ENCODE peak calls at places on chromosomes 1 and 21, in six cellular contexts. N is H1, E is K562, R is IMR-90, K is SK-N-SH, Q is GM12878. S is an unnamed sample. For H3K4me1, the result is how much of the 10 kb centered on the place peaks cover.

GRCh38 chr1:86202552-86203340 is 46.2 kb upstream of the COL24A1 start:
- DNase-seq in N (no peak), E (no peak), R (no peak), K (no peak), Q (no peak), S (no peak)

GRCh38 chr21:28550057-28550825 is 442.4 kb downstream of the LTN1 start:
- DNase-seq in N (no peak), E (no peak), R (peak), K (no peak), Q (no peak), S (no peak)

GRCh38 chr1:151056574-151056973 is 2.8 kb downstream of the CDC42SE1 start:
- DNase-seq in N (no peak), E (no peak), R (no peak), K (no peak), Q (no peak), S (no peak)

GRCh38 chr21:43879348-43880110 is 14.5 kb downstream of the AGPAT3 start:
- DNase-seq in N (no peak), E (no peak), R (no peak), K (no peak), Q (no peak), S (no peak)

GRCh38 chr1:227891955-227892871 is 55.5 kb downstream of the WNT9A start:
- DNase-seq in N (no peak), E (no peak), R (no peak), K (peak), Q (no peak), S (no peak)

GRCh38 chr1:235024045-235024439 is 104.6 kb downstream of the TOMM20 start:
- DNase-seq in N (no peak), E (no peak), R (no peak), K (no peak), Q (no peak), S (peak)

GRCh38 chr1:95013948-95014574 is 58.7 kb downstream of the ALG14 start:
- DNase-seq in N (no peak), E (no peak), R (no peak), K (no peak), Q (no peak), S (peak)

GRCh38 chr21:30349572-30349971 is 1.2 kb upstream of the KRTAP23-1 start:
- DNase-seq in N (no peak), E (no peak), R (no peak), K (no peak), Q (no peak), S (no peak)

GRCh38 chr1:157135070-157135469 is 3.1 kb downstream of the ETV3 start:
- DNase-seq in N (no peak), E (no peak), R (no peak), K (no peak), Q (no peak), S (no peak)

GRCh38 chr1:115669002-115669673 is 27.4 kb downstream of the VANGL1 start:
- DNase-seq in N (no peak), E (peak), R (peak), K (no peak), Q (no peak), S (peak)

GRCh38 chr1:39115271-39116110 is 89.0 kb upstream of the MACF1 start:
- DNase-seq in N (no peak), E (peak), R (peak), K (no peak), Q (no peak), S (no peak)

GRCh38 chr1:115976062-115976899 is at the start of gene SLC22A15:
- DNase-seq in N (no peak), E (peak), R (no peak), K (peak), Q (peak), S (no peak)

GRCh38 chr1:31372961-31373896 is at the start of gene FABP3:
- DNase-seq in N (peak), E (peak), R (peak), K (peak), Q (no peak), S (peak)

GRCh38 chr1:46545784-46546183 is 5.7 kb downstream of the KNCN start:
- DNase-seq in N (no peak), E (no peak), R (no peak), K (no peak), Q (no peak), S (no peak)

GRCh38 chr1:93219443-93219842 is 38.9 kb downstream of the CCDC18 start:
- DNase-seq in N (no peak), E (no peak), R (no peak), K (no peak), Q (peak), S (no peak)

GRCh38 chr1:155893389-155894142 is 17.6 kb downstream of the RIT1 start:
- DNase-seq in N (no peak), E (no peak), R (peak), K (no peak), Q (no peak), S (peak)

GRCh38 chr1:229244091-229244490 is 26.8 kb upstream of the RAB4A start:
- DNase-seq in N (no peak), E (no peak), R (no peak), K (no peak), Q (no peak), S (no peak)

GRCh38 chr1:116769050-116769449 is 14.8 kb downstream of the CD2 start:
- DNase-seq in N (no peak), E (no peak), R (no peak), K (no peak), Q (no peak), S (no peak)

GRCh38 chr1:77051406-77051805 is 167.8 kb downstream of the PIGK start:
- DNase-seq in N (no peak), E (no peak), R (no peak), K (no peak), Q (no peak), S (no peak)

GRCh38 chr1:39142394-39143060 is 62.0 kb upstream of the MACF1 start:
- DNase-seq in N (no peak), E (no peak), R (no peak), K (no peak), Q (no peak), S (no peak)

GRCh38 chr1:159282118-159282517 is 20.0 kb upstream of the FCER1A start:
- DNase-seq in N (no peak), E (no peak), R (no peak), K (no peak), Q (no peak), S (peak)

GRCh38 chr21:32562426-32562825 is 22.9 kb downstream of the TCP10L start:
- DNase-seq in N (no peak), E (no peak), R (peak), K (no peak), Q (no peak), S (no peak)

GRCh38 chr1:197399691-197400521 is 131.9 kb downstream of the CRB1 start:
- DNase-seq in N (no peak), E (peak), R (peak), K (peak), Q (peak), S (peak)

GRCh38 chr1:226436855-226437491 is 29.1 kb upstream of the PARP1 start:
- DNase-seq in N (no peak), E (no peak), R (no peak), K (no peak), Q (no peak), S (no peak)

DNA sequence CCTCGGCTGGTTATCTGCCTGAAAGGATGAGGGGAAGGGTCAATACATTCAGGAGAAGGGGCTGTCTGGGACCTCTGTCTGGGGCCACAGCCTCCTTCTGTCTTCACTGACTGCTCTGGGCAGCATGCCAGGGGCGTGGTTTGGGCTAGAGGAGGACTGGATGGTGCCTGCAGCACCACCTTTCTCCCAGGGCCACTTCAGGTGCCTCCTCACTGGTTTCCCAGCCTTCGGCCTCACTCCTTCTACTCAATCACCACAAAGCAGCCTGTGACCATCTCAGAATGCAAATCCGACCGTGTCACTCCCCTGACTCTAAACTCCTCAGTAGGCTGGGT is 49.9 kb upstream of the ECE1 start:
- DNase-seq in N (no peak), E (no peak), R (no peak), K (no peak), Q (no peak), S (no peak)
- TF ChIP-seq RFX5 in N (no peak), E (no peak), R (no peak), K (no peak), Q (no peak), S (no peak)

GRCh38 chr21:33909756-33910155 is 5.8 kb downstream of the ATP5PO start:
- DNase-seq in N (no peak), E (no peak), R (no peak), K (no peak), Q (no peak), S (no peak)

GRCh38 chr21:33917421-33917820 is 1.8 kb upstream of the ATP5PO start:
- DNase-seq in N (no peak), E (no peak), R (no peak), K (no peak), Q (no peak), S (no peak)

GRCh38 chr21:33916200-33916567 is 580 bp upstream of the ATP5PO start:
- DNase-seq in N (no peak), E (no peak), R (no peak), K (no peak), Q (no peak), S (no peak)

GRCh38 chr21:33915368-33916199 is at the start of gene ATP5PO:
- DNase-seq in N (peak), E (peak), R (peak), K (peak), Q (peak), S (peak)

DNA sequence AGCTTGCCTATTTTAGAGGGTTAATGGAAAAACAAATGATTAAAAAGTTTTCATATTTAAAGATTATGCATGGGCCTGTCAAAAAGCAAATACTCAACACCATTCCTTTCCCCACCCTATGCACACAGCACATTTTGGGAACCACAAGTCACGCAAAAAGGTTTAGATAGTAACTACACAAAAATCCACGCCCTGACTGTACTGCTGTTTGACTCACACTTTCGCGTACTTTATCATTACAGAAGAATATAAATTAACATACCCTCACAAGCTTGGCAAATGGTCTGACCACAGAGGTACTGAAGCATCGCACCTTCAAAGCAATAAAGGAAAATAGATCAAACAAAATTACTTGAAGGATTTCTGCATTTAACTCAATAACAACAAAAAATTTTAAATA is 1.4 kb downstream of the ATP5PO start:
- DNase-seq in N (no peak), E (no peak), R (no peak), K (no peak), Q (no peak), S (no peak)
- H3K9ac ChIP-seq in N (no peak), E (no peak), R (no peak), K (no peak), Q (peak), S (peak)

GRCh38 chr1:200381256-200381980 is 28.4 kb downstream of the ZNF281 start:
- DNase-seq in N (no peak), E (no peak), R (peak), K (no peak), Q (no peak), S (no peak)

GRCh38 chr1:200378096-200378495 is 31.7 kb downstream of the ZNF281 start:
- DNase-seq in N (no peak), E (no peak), R (no peak), K (no peak), Q (no peak), S (no peak)

GRCh38 chr1:200380589-200381021 is 29.2 kb downstream of the ZNF281 start:
- DNase-seq in N (no peak), E (no peak), R (no peak), K (no peak), Q (peak), S (peak)

GRCh38 chr1:200379431-200379755 is 30.4 kb downstream of the ZNF281 start:
- DNase-seq in N (no peak), E (no peak), R (peak), K (peak), Q (no peak), S (peak)

DNA sequence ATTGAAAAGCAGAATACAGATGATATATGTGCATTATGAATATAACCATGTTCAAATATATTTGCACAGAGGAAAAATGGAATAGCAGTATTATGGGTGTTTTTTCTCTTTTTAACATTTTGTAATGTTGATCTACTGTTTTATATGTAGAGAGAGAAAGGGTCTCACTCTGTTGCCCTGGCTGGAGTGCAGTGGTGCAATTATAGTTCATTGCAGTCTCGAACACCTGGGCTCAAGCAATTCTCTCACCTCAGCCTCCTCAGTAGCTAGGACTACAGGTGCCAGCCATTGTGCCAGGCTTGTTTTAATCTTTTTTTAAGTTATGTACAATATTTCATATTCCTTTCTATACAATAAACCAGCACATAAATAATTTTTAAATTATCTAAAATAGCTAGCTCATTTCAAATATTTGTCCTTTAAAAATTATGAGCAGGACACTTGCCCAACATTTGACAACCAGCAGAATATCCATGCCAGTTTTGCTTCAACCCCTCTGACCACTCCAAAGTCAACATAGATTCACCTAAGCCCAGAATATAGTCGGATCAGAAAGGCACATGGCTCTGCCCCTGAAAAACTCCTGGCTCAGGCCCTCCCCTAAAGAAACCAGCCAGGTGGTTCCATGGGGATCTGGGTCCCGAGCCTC is 29.8 kb downstream of the ZNF281 start:
- DNase-seq in N (no peak), E (no peak), R (no peak), K (no peak), Q (no peak), S (no peak)
- H3K4me1 ChIP-seq in N (under half), E (under half), R (under half), K (under half), Q (under half), S (half or more)

GRCh38 chr1:178625695-178626094 is 99.3 kb upstream of the RALGPS2 start:
- DNase-seq in N (no peak), E (no peak), R (no peak), K (no peak), Q (no peak), S (peak)

GRCh38 chr1:178630418-178630817 is 94.6 kb upstream of the RALGPS2 start:
- DNase-seq in N (no peak), E (no peak), R (peak), K (no peak), Q (no peak), S (peak)

GRCh38 chr1:178627037-178627436 is 98.0 kb upstream of the RALGPS2 start:
- DNase-seq in N (no peak), E (no peak), R (peak), K (no peak), Q (no peak), S (no peak)

GRCh38 chr1:178629549-178630154 is 95.4 kb upstream of the RALGPS2 start:
- DNase-seq in N (no peak), E (no peak), R (no peak), K (no peak), Q (no peak), S (no peak)

GRCh38 chr1:178628637-178629548 is 96.2 kb upstream of the RALGPS2 start:
- DNase-seq in N (no peak), E (no peak), R (peak), K (no peak), Q (no peak), S (no peak)
- TF ChIP-seq RFX5 in N (no peak), E (no peak), R (no peak), K (no peak), Q (no peak), S (no peak)

GRCh38 chr21:41692216-41692615 is 74.6 kb downstream of the RIPK4 start:
- DNase-seq in N (no peak), E (no peak), R (no peak), K (no peak), Q (no peak), S (no peak)
- H3K9ac ChIP-seq in N (no peak), E (no peak), R (no peak), K (no peak), Q (no peak), S (no peak)

DNA sequence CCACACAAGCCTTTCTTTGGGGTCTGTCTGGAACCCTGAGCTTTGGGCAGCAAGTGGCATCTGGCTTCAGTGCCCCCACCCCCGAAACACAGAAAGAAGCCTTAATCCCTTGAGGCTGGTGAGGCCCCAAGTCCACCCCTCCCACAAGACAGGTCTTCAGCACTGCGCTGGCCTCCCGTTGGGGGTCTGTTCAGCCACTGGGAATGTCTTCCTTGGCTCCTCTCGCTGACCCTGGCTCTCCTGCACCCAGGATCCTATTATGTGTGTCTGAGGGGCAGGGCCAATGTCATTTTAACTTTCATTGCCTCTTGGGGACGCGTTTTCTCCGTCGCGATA is 26.9 kb downstream of the ATP8B2 start:
- DNase-seq in N (no peak), E (no peak), R (no peak), K (peak), Q (no peak), S (no peak)
- H3K4me1 ChIP-seq in N (under half), E (under half), R (under half), K (under half), Q (under half), S (half or more)

GRCh38 chr1:67572594-67573221 is 112.3 kb upstream of the GADD45A start:
- DNase-seq in N (no peak), E (no peak), R (peak), K (no peak), Q (no peak), S (no peak)
- TF ChIP-seq RFX5 in N (no peak), E (no peak), R (no peak), K (no peak), Q (no peak), S (no peak)

DNA sequence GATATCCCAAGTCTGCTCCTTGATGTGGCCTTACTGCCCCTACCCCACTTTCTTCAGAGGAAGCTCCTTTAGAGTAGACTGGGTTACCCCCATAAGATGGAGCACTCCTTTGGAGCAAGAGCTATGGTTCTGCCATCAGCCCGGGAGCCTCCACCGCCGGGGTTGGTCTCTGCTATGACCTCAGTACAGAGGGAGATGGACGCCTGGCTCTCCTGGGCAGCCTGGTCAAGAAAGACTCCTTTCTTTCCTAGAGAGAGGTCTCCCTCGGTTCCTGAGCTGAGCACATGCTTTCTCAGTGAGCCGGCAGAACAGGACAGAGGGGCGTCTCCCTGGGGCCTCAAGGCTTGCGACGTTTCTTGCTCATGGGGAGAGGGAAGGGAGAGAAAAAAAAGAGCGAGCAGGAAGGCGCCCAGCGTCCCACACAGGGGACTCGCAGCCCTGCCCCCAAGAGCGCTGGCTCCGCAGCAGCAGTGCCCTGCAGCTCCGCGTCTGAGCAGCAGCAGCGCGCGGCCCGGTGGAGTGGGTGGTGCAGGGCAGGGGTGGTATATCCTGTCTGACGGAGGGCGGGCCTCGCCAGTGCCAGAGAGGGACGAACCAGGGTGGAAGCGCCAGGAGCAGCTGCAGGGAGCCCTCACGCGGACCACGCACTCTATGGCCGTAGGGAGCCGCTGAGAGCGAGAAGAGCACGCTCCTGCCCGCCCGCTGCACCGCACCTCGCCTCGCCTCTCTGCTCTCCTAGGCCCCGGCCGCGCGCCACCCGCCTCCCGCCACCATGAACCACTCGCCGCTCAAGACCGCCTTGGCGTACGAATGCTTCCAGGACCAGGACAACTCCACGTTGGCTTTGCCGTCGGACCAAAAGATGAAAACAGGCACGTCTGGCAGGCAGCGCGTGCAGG is at the start of gene PKP1:
- DNase-seq in N (no peak), E (no peak), R (peak), K (no peak), Q (no peak), S (no peak)
- H3K9ac ChIP-seq in N (no peak), E (no peak), R (no peak), K (no peak), Q (no peak), S (no peak)

S was measured in HepG2.